ENCODE peak calls at places on chromosomes 3 and 15, in four cellular contexts. One of them, this sample, is unnamed.

GRCh38 chr15:24919446-24919845 is 35.3 kb upstream of the SNRPN start:
- DNase-seq in adrenal gland: no peak
- DNase-seq in CD8-positive, alpha-beta T cell: no peak
- DNase-seq in astrocyte: no peak
- DNase-seq in this sample: no peak

GRCh38 chr3:143119009-143119914 is at the start of gene CHST2:
- DNase-seq in adrenal gland: peak; percentile 65
- DNase-seq in CD8-positive, alpha-beta T cell: peak; percentile 59
- DNase-seq in astrocyte: peak; percentile 67
- DNase-seq in this sample: peak; percentile 61

GRCh38 chr3:194134231-194134756 is 1.7 kb upstream of the HES1 start:
- DNase-seq in adrenal gland: peak; percentile 72
- DNase-seq in CD8-positive, alpha-beta T cell: peak; percentile 22
- DNase-seq in astrocyte: peak; percentile 77
- DNase-seq in this sample: no peak

GRCh38 chr15:75202251-75203016 is 752 bp downstream of the C15orf39 start:
- DNase-seq in adrenal gland: peak; percentile 81
- DNase-seq in CD8-positive, alpha-beta T cell: peak; percentile 82
- DNase-seq in astrocyte: peak; percentile 47
- DNase-seq in this sample: peak; percentile 48

GRCh38 chr15:71272932-71273331 is 157.7 kb downstream of the THSD4 start:
- DNase-seq in adrenal gland: no peak
- DNase-seq in CD8-positive, alpha-beta T cell: no peak
- DNase-seq in astrocyte: peak; percentile 85
- DNase-seq in this sample: peak; percentile 57

GRCh38 chr15:67091073-67091965 is 25.9 kb downstream of the SMAD3 start:
- DNase-seq in adrenal gland: peak; percentile 82
- DNase-seq in CD8-positive, alpha-beta T cell: peak; percentile 55
- DNase-seq in astrocyte: peak; percentile 99
- DNase-seq in this sample: peak; percentile 97

GRCh38 chr3:165797551-165797950 is 39.7 kb downstream of the BCHE start:
- DNase-seq in adrenal gland: no peak
- DNase-seq in CD8-positive, alpha-beta T cell: no peak
- DNase-seq in astrocyte: no peak
- DNase-seq in this sample: no peak

GRCh38 chr3:121736112-121736511 is 13.4 kb downstream of the GOLGB1 start:
- DNase-seq in adrenal gland: no peak
- DNase-seq in CD8-positive, alpha-beta T cell: no peak
- DNase-seq in astrocyte: peak; percentile 65
- DNase-seq in this sample: peak; percentile 72

GRCh38 chr3:72462611-72463011 is 385.6 kb downstream of the SHQ1 start:
- DNase-seq in adrenal gland: no peak
- DNase-seq in CD8-positive, alpha-beta T cell: no peak
- DNase-seq in astrocyte: no peak
- DNase-seq in this sample: no peak

GRCh38 chr15:58249646-58250312 is 111.6 kb downstream of the AQP9 start:
- DNase-seq in adrenal gland: no peak
- DNase-seq in CD8-positive, alpha-beta T cell: no peak
- DNase-seq in astrocyte: no peak
- DNase-seq in this sample: no peak

GRCh38 chr3:13018039-13018431 is 55.2 kb downstream of the IQSEC1 start:
- DNase-seq in adrenal gland: peak; percentile 72
- DNase-seq in CD8-positive, alpha-beta T cell: no peak
- DNase-seq in astrocyte: no peak
- DNase-seq in this sample: no peak

GRCh38 chr3:82568776-82569338 is 807.4 kb upstream of the GBE1 start:
- DNase-seq in adrenal gland: no peak
- DNase-seq in CD8-positive, alpha-beta T cell: no peak
- DNase-seq in astrocyte: no peak
- DNase-seq in this sample: no peak

GRCh38 chr3:185030399-185030798 is 122.5 kb downstream of the C3orf70 start:
- DNase-seq in adrenal gland: no peak
- DNase-seq in CD8-positive, alpha-beta T cell: no peak
- DNase-seq in astrocyte: no peak
- DNase-seq in this sample: no peak

GRCh38 chr3:44058022-44058867 is 183.4 kb upstream of the TOPAZ1 start:
- DNase-seq in adrenal gland: no peak
- DNase-seq in CD8-positive, alpha-beta T cell: peak; percentile 13
- DNase-seq in astrocyte: peak; percentile 51
- DNase-seq in this sample: peak; percentile 55

GRCh38 chr15:101348643-101349496 is 53.8 kb upstream of the SNRPA1 start:
- DNase-seq in adrenal gland: no peak
- DNase-seq in CD8-positive, alpha-beta T cell: no peak
- DNase-seq in astrocyte: no peak
- DNase-seq in this sample: no peak

GRCh38 chr3:8473029-8473428 is 28.6 kb upstream of the LMCD1 start:
- DNase-seq in adrenal gland: no peak
- DNase-seq in CD8-positive, alpha-beta T cell: no peak
- DNase-seq in astrocyte: no peak
- DNase-seq in this sample: no peak

GRCh38 chr15:70140543-70141375 is 43.0 kb upstream of the TLE3 start:
- DNase-seq in adrenal gland: no peak
- DNase-seq in CD8-positive, alpha-beta T cell: no peak
- DNase-seq in astrocyte: peak; percentile 48
- DNase-seq in this sample: peak; percentile 66

GRCh38 chr3:16249336-16249735 is 15.4 kb downstream of the DPH3 start:
- DNase-seq in adrenal gland: no peak
- DNase-seq in CD8-positive, alpha-beta T cell: no peak
- DNase-seq in astrocyte: no peak
- DNase-seq in this sample: peak; percentile 36

GRCh38 chr15:91866971-91867372 is 13.5 kb downstream of the SLCO3A1 start:
- DNase-seq in adrenal gland: peak; percentile 52
- DNase-seq in CD8-positive, alpha-beta T cell: no peak
- DNase-seq in astrocyte: no peak
- DNase-seq in this sample: no peak

GRCh38 chr3:138438896-138439295 is 4.5 kb downstream of the ESYT3 start:
- DNase-seq in adrenal gland: no peak
- DNase-seq in CD8-positive, alpha-beta T cell: no peak
- DNase-seq in astrocyte: no peak
- DNase-seq in this sample: no peak

GRCh38 chr15:88664151-88664778 is 25.4 kb downstream of the ISG20 start:
- DNase-seq in adrenal gland: no peak
- DNase-seq in CD8-positive, alpha-beta T cell: peak; percentile 29
- DNase-seq in astrocyte: no peak
- DNase-seq in this sample: no peak

GRCh38 chr3:160739079-160739478 is 17.0 kb upstream of the PPM1L start:
- DNase-seq in adrenal gland: peak; percentile 51
- DNase-seq in CD8-positive, alpha-beta T cell: no peak
- DNase-seq in astrocyte: no peak
- DNase-seq in this sample: peak; percentile 71

GRCh38 chr3:133464573-133464972 is 64.7 kb downstream of the BFSP2 start:
- DNase-seq in adrenal gland: no peak
- DNase-seq in CD8-positive, alpha-beta T cell: no peak
- DNase-seq in astrocyte: peak; percentile 38
- DNase-seq in this sample: peak; percentile 49

GRCh38 chr15:69951511-69952209 is 146.1 kb downstream of the TLE3 start:
- DNase-seq in adrenal gland: no peak
- DNase-seq in CD8-positive, alpha-beta T cell: no peak
- DNase-seq in astrocyte: no peak
- DNase-seq in this sample: no peak

GRCh38 chr3:11091088-11091590 is 63.2 kb upstream of the HRH1 start:
- DNase-seq in adrenal gland: no peak
- DNase-seq in CD8-positive, alpha-beta T cell: no peak
- DNase-seq in astrocyte: peak; percentile 31
- DNase-seq in this sample: no peak

GRCh38 chr3:170499562-170500156 is 81.0 kb downstream of the CLDN11 start:
- DNase-seq in adrenal gland: peak; percentile 47
- DNase-seq in CD8-positive, alpha-beta T cell: no peak
- DNase-seq in astrocyte: no peak
- DNase-seq in this sample: peak; percentile 62

GRCh38 chr3:124885466-124886167 is 1.5 kb downstream of the ITGB5 start:
- DNase-seq in adrenal gland: no peak
- DNase-seq in CD8-positive, alpha-beta T cell: no peak
- DNase-seq in astrocyte: no peak
- DNase-seq in this sample: peak; percentile 34

GRCh38 chr3:110814170-110815007 is 257.2 kb upstream of the NECTIN3 start:
- DNase-seq in adrenal gland: no peak
- DNase-seq in CD8-positive, alpha-beta T cell: no peak
- DNase-seq in astrocyte: peak; percentile 96
- DNase-seq in this sample: peak; percentile 78

GRCh38 chr3:156460206-156460609 is 94.7 kb downstream of the SSR3 start:
- DNase-seq in adrenal gland: no peak
- DNase-seq in CD8-positive, alpha-beta T cell: no peak
- DNase-seq in astrocyte: no peak
- DNase-seq in this sample: no peak

GRCh38 chr15:77143606-77144005 is 72.7 kb upstream of the TSPAN3 start:
- DNase-seq in adrenal gland: no peak
- DNase-seq in CD8-positive, alpha-beta T cell: no peak
- DNase-seq in astrocyte: peak; percentile 33
- DNase-seq in this sample: no peak

GRCh38 chr15:76991741-76992645 is 2.9 kb upstream of the PSTPIP1 start:
- DNase-seq in adrenal gland: no peak
- DNase-seq in CD8-positive, alpha-beta T cell: no peak
- DNase-seq in astrocyte: no peak
- DNase-seq in this sample: no peak

GRCh38 chr3:113536627-113537101 is 4.3 kb downstream of the SIDT1 start:
- DNase-seq in adrenal gland: no peak
- DNase-seq in CD8-positive, alpha-beta T cell: no peak
- DNase-seq in astrocyte: no peak
- DNase-seq in this sample: no peak

GRCh38 chr15:43235536-43235935 is 14.7 kb upstream of the EPB42 start:
- DNase-seq in adrenal gland: no peak
- DNase-seq in CD8-positive, alpha-beta T cell: no peak
- DNase-seq in astrocyte: no peak
- DNase-seq in this sample: no peak

GRCh38 chr3:128845119-128845518 is 34.3 kb upstream of the ACAD9 start:
- DNase-seq in adrenal gland: no peak
- DNase-seq in CD8-positive, alpha-beta T cell: no peak
- DNase-seq in astrocyte: no peak
- DNase-seq in this sample: no peak

GRCh38 chr3:99376926-99377325 is 261.5 kb upstream of the COL8A1 start:
- DNase-seq in adrenal gland: no peak
- DNase-seq in CD8-positive, alpha-beta T cell: no peak
- DNase-seq in astrocyte: no peak
- DNase-seq in this sample: no peak

GRCh38 chr3:187230011-187230410 is 32.7 kb downstream of the RTP1 start:
- DNase-seq in adrenal gland: no peak
- DNase-seq in CD8-positive, alpha-beta T cell: no peak
- DNase-seq in astrocyte: peak; percentile 25
- DNase-seq in this sample: no peak

DNA sequence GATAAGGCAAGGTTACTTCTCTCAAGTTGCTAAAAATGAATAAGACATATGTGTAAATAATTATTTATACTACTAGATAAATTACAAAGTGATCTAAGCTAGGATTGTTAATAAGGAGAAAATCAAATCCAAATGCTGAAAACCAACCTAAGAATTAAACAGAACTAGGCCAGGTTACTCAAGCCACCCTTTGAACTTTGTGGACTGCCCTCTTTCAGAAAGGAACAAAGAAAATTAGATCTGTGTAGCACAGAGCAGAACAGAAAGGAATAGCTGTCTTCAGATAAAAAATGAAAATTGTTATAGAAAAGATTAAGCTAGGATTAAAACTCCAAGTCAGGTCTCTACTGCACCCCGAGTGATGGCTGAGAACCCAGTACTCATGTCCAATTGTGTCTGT is 158.2 kb upstream of the LRIG1 start:
- DNase-seq in adrenal gland: no peak
- DNase-seq in CD8-positive, alpha-beta T cell: no peak
- DNase-seq in astrocyte: no peak
- DNase-seq in this sample: no peak
- TF ChIP-seq CTCF in adrenal gland: no peak
- TF ChIP-seq CTCF in CD8-positive, alpha-beta T cell: no peak
- TF ChIP-seq CTCF in astrocyte: no peak
- TF ChIP-seq CTCF in this sample: no peak

GRCh38 chr15:22979069-22979698 is 984 bp downstream of the CYFIP1 start:
- DNase-seq in adrenal gland: peak; percentile 48
- DNase-seq in CD8-positive, alpha-beta T cell: no peak
- DNase-seq in astrocyte: peak; percentile 40
- DNase-seq in this sample: peak; percentile 40
- TF ChIP-seq CTCF in adrenal gland: no peak
- TF ChIP-seq CTCF in CD8-positive, alpha-beta T cell: no peak
- TF ChIP-seq CTCF in astrocyte: no peak
- TF ChIP-seq CTCF in this sample: no peak

GRCh38 chr3:14429237-14429636 is 26.8 kb downstream of the SLC6A6 start:
- DNase-seq in adrenal gland: no peak
- DNase-seq in CD8-positive, alpha-beta T cell: no peak
- DNase-seq in astrocyte: no peak
- DNase-seq in this sample: no peak

GRCh38 chr3:14429689-14430452 is 27.5 kb downstream of the SLC6A6 start:
- DNase-seq in adrenal gland: no peak
- DNase-seq in CD8-positive, alpha-beta T cell: no peak
- DNase-seq in astrocyte: no peak
- DNase-seq in this sample: no peak

GRCh38 chr3:14430706-14431470 is 28.5 kb downstream of the SLC6A6 start:
- DNase-seq in adrenal gland: no peak
- DNase-seq in CD8-positive, alpha-beta T cell: no peak
- DNase-seq in astrocyte: no peak
- DNase-seq in this sample: no peak

GRCh38 chr3:14426305-14426620 is 23.9 kb downstream of the SLC6A6 start:
- DNase-seq in adrenal gland: no peak
- DNase-seq in CD8-positive, alpha-beta T cell: no peak
- DNase-seq in astrocyte: no peak
- DNase-seq in this sample: no peak

GRCh38 chr3:14428087-14429067 is 26.0 kb downstream of the SLC6A6 start:
- DNase-seq in adrenal gland: peak; percentile 70
- DNase-seq in CD8-positive, alpha-beta T cell: no peak
- DNase-seq in astrocyte: no peak
- DNase-seq in this sample: no peak
- TF ChIP-seq CTCF in adrenal gland: no peak
- TF ChIP-seq CTCF in CD8-positive, alpha-beta T cell: no peak
- TF ChIP-seq CTCF in astrocyte: no peak
- TF ChIP-seq CTCF in this sample: no peak

DNA sequence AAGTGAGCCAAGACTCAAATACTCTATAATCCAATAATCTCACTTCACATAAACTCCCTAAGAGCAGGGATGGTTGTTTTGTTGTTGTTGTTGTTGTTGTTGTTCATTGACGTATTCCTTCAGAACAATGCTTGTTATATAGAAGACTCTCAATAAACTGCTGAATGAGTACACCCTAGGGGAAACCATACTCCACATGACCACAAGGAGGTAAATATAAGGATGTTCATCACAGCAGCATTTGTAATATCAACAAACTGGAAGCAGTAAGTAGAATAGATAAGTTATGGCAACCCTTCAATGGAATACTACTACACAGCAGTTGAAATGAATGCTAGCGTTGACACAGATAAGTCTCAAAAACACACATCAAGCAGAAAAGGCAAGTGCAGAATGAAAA is 62.4 kb upstream of the STIMATE start:
- DNase-seq in adrenal gland: no peak
- DNase-seq in CD8-positive, alpha-beta T cell: no peak
- DNase-seq in astrocyte: no peak
- DNase-seq in this sample: no peak
- TF ChIP-seq CTCF in adrenal gland: no peak
- TF ChIP-seq CTCF in CD8-positive, alpha-beta T cell: no peak
- TF ChIP-seq CTCF in astrocyte: no peak
- TF ChIP-seq CTCF in this sample: no peak

This sample was measured in brain microvascular endothelial cell.